ENCODE peak calls at places on chromosomes 5 and 9, in ten cellular contexts. T is GM23338, F is mammary epithelial cell, C is PC-9, K is fibroblast of lung, N is neural progenitor cell, A is SK-N-SH, E is H1, I is K562, X is GM23248. Q is an unnamed sample.

GRCh38 chr5:19264821-19265220 is 723.2 kb downstream of the CDH18 start:
- DNase-seq in T (no peak), F (no peak), C (no peak), K (no peak), N (no peak), A (no peak), E (no peak), I (no peak), X (no peak), Q (peak; percentile 74)

GRCh38 chr5:40775846-40776657 is 20.3 kb upstream of the TTC33 start:
- DNase-seq in T (no peak), F (no peak), C (no peak), K (no peak), N (no peak), A (no peak), E (no peak), I (no peak), X (no peak), Q (no peak)

GRCh38 chr5:2577637-2578036 is 173.8 kb downstream of the IRX2 start:
- DNase-seq in T (no peak), F (no peak), C (no peak), K (no peak), N (no peak), A (no peak), E (no peak), I (no peak), X (no peak), Q (no peak)

GRCh38 chr9:110744753-110745522 is 76.3 kb downstream of the MUSK start:
- DNase-seq in T (no peak), F (peak; percentile 92), C (peak; percentile 97), K (peak; percentile 98), N (no peak), A (no peak), E (no peak), I (no peak), X (peak; percentile 97), Q (no peak)

GRCh38 chr5:115770466-115770865 is 46.0 kb downstream of the CDO1 start:
- DNase-seq in T (peak; percentile 87), F (no peak), C (no peak), K (no peak), N (peak; percentile 69), A (no peak), E (peak; percentile 71), I (peak; percentile 53), X (peak; percentile 27), Q (peak; percentile 80)

GRCh38 chr5:318341-318897 is 3.1 kb upstream of the AHRR start:
- DNase-seq in T (peak; percentile 20), F (peak; percentile 47), C (peak; percentile 56), K (peak; percentile 60), N (no peak), A (no peak), E (no peak), I (no peak), X (peak; percentile 84), Q (no peak)

GRCh38 chr9:83537331-83538171 is 650 bp downstream of the FRMD3 start:
- DNase-seq in T (peak; percentile 55), F (peak; percentile 20), C (no peak), K (peak; percentile 12), N (peak; percentile 66), A (peak; percentile 47), E (peak; percentile 69), I (no peak), X (peak; percentile 27), Q (no peak)

GRCh38 chr9:121778252-121779225 is 127.1 kb downstream of the DAB2IP start:
- DNase-seq in T (no peak), F (no peak), C (no peak), K (peak; percentile 33), N (no peak), A (peak; percentile 67), E (no peak), I (no peak), X (no peak), Q (no peak)

GRCh38 chr5:176697267-176697928 is 50.1 kb downstream of the TSPAN17 start:
- DNase-seq in T (peak; percentile 68), F (no peak), C (no peak), K (no peak), N (peak; percentile 26), A (no peak), E (no peak), I (no peak), X (no peak), Q (no peak)

GRCh38 chr5:176694631-176695030 is 47.3 kb downstream of the TSPAN17 start:
- DNase-seq in T (no peak), F (no peak), C (no peak), K (no peak), N (no peak), A (no peak), E (no peak), I (no peak), X (no peak), Q (no peak)

GRCh38 chr5:176695073-176695472 is 47.8 kb downstream of the TSPAN17 start:
- DNase-seq in T (no peak), F (no peak), C (no peak), K (no peak), N (no peak), A (peak; percentile 29), E (no peak), I (no peak), X (no peak), Q (no peak)

GRCh38 chr5:176700239-176700847 is 53.1 kb downstream of the TSPAN17 start:
- DNase-seq in T (peak; percentile 70), F (no peak), C (no peak), K (no peak), N (peak; percentile 81), A (peak; percentile 85), E (peak; percentile 79), I (peak; percentile 40), X (no peak), Q (no peak)

GRCh38 chr5:176697929-176698520 is 50.7 kb downstream of the TSPAN17 start:
- DNase-seq in T (peak; percentile 68), F (no peak), C (no peak), K (no peak), N (peak; percentile 82), A (no peak), E (no peak), I (no peak), X (no peak), Q (no peak)
- H3K27me3 ChIP-seq in T (no peaks in the 10 kb centered on the region), F (peaks cover 4% of the 10 kb centered on the region), C (no peaks in the 10 kb centered on the region), K (peaks cover 31% of the 10 kb centered on the region), N (no peaks in the 10 kb centered on the region), A (peaks cover 17% of the 10 kb centered on the region), E (no peaks in the 10 kb centered on the region), I (peaks cover 87% of the 10 kb centered on the region), X (peaks cover 46% of the 10 kb centered on the region), Q (no peaks in the 10 kb centered on the region)

GRCh38 chr9:99356512-99356971 is 134.5 kb downstream of the SEC61B start:
- DNase-seq in T (no peak), F (no peak), C (no peak), K (no peak), N (no peak), A (no peak), E (no peak), I (no peak), X (peak; percentile 32), Q (no peak)
- H3K79me2 ChIP-seq in T (no peaks in the 10 kb centered on the region), F (no peaks in the 10 kb centered on the region), C (no peaks in the 10 kb centered on the region), K (no peaks in the 10 kb centered on the region), N (no peaks in the 10 kb centered on the region), A (no peaks in the 10 kb centered on the region), E (no peaks in the 10 kb centered on the region), I (no peaks in the 10 kb centered on the region), X (no peaks in the 10 kb centered on the region), Q (no peaks in the 10 kb centered on the region)

GRCh38 chr5:139651863-139652787 is 4.0 kb downstream of the CXXC5 start:
- DNase-seq in T (peak; percentile 90), F (peak; percentile 92), C (peak; percentile 69), K (peak; percentile 94), N (peak; percentile 90), A (peak; percentile 89), E (peak; percentile 90), I (peak; percentile 85), X (peak; percentile 95), Q (peak; percentile 69)

GRCh38 chr5:139649082-139649991 is 1.2 kb downstream of the CXXC5 start:
- DNase-seq in T (peak; percentile 95), F (no peak), C (no peak), K (no peak), N (peak; percentile 78), A (peak; percentile 65), E (peak; percentile 85), I (peak; percentile 64), X (peak; percentile 61), Q (peak; percentile 57)

GRCh38 chr5:139650031-139650688 is 2.0 kb downstream of the CXXC5 start:
- DNase-seq in T (peak; percentile 73), F (no peak), C (no peak), K (no peak), N (peak; percentile 80), A (no peak), E (no peak), I (peak; percentile 77), X (peak; percentile 66), Q (no peak)

GRCh38 chr5:139651502-139651862 is 3.3 kb downstream of the CXXC5 start:
- DNase-seq in T (no peak), F (no peak), C (no peak), K (no peak), N (peak; percentile 34), A (no peak), E (no peak), I (no peak), X (peak; percentile 63), Q (no peak)

GRCh38 chr5:139650689-139651501 is 2.7 kb downstream of the CXXC5 start:
- DNase-seq in T (peak; percentile 81), F (no peak), C (peak; percentile 65), K (no peak), N (peak; percentile 83), A (peak; percentile 79), E (no peak), I (peak; percentile 93), X (peak; percentile 62), Q (no peak)
- H3K27me3 ChIP-seq in T (peaks cover 25% of the 10 kb centered on the region), F (peaks cover 3% of the 10 kb centered on the region), C (no peaks in the 10 kb centered on the region), K (peaks cover 8% of the 10 kb centered on the region), N (peaks cover 21% of the 10 kb centered on the region), A (no peaks in the 10 kb centered on the region), E (peaks cover 11% of the 10 kb centered on the region), I (no peaks in the 10 kb centered on the region), X (no peaks in the 10 kb centered on the region), Q (peaks cover 4% of the 10 kb centered on the region)

GRCh38 chr9:34412336-34412735 is 35.6 kb upstream of the MYORG start:
- DNase-seq in T (no peak), F (no peak), C (no peak), K (no peak), N (no peak), A (no peak), E (no peak), I (no peak), X (no peak), Q (no peak)

GRCh38 chr9:34419716-34420504 is 38.5 kb downstream of the FAM219A start:
- DNase-seq in T (no peak), F (no peak), C (no peak), K (no peak), N (no peak), A (peak; percentile 50), E (no peak), I (no peak), X (no peak), Q (no peak)

GRCh38 chr9:34413229-34413852 is 36.6 kb upstream of the MYORG start:
- DNase-seq in T (peak; percentile 90), F (peak; percentile 40), C (no peak), K (peak; percentile 29), N (peak; percentile 87), A (no peak), E (peak; percentile 77), I (peak; percentile 69), X (peak; percentile 57), Q (peak; percentile 80)

DNA sequence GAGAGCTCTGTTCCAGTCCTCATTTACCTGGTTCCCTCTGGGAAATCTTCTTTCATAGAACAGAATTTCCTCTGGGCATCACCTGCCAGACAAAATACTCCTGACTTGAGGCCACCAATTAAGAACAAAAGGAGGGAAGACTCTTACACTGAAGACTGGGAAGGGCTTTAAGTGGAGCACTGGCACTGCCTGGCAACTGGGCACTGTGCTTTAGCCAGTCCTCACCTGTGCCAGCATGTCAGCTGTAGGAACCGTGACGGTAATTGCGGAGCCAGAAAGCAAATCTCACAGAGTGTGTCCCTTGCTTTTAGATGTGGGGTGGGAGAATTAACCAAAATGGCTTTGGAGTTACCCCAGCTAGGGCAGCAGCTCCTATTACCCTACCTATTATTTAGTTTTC is 40.6 kb downstream of the FAM219A start:
- DNase-seq in T (no peak), F (no peak), C (no peak), K (no peak), N (no peak), A (no peak), E (no peak), I (no peak), X (no peak), Q (no peak)
- H3K79me2 ChIP-seq in T (no peaks in the 10 kb centered on the region), F (no peaks in the 10 kb centered on the region), C (no peaks in the 10 kb centered on the region), K (no peaks in the 10 kb centered on the region), N (no peaks in the 10 kb centered on the region), A (no peaks in the 10 kb centered on the region), E (no peaks in the 10 kb centered on the region), I (no peaks in the 10 kb centered on the region), X (no peaks in the 10 kb centered on the region), Q (no peaks in the 10 kb centered on the region)

Q was measured in Karpas-422.